ENCODE peak calls at places on chromosomes 4 and X, in five cellular contexts. One of them, this sample, is unnamed.

GRCh38 chrX:155148724-155149537 is 67.3 kb upstream of the VBP1 start:
- DNase-seq in OCI-LY7: peak
- DNase-seq in esophagus squamous epithelium: no peak
- DNase-seq in foreskin fibroblast: peak
- DNase-seq in psoas muscle: no peak
- DNase-seq in this sample: peak

GRCh38 chr4:10879411-10880110 is 195.0 kb upstream of the CLNK start:
- DNase-seq in OCI-LY7: no peak
- DNase-seq in esophagus squamous epithelium: no peak
- DNase-seq in foreskin fibroblast: peak
- DNase-seq in psoas muscle: no peak
- DNase-seq in this sample: no peak

GRCh38 chrX:81238166-81238565 is 36.3 kb downstream of the SH3BGRL start:
- DNase-seq in OCI-LY7: no peak
- DNase-seq in esophagus squamous epithelium: no peak
- DNase-seq in foreskin fibroblast: no peak
- DNase-seq in psoas muscle: no peak
- DNase-seq in this sample: no peak

GRCh38 chr4:40630335-40631021 is 814 bp upstream of the RBM47 start:
- DNase-seq in OCI-LY7: peak
- DNase-seq in esophagus squamous epithelium: no peak
- DNase-seq in foreskin fibroblast: no peak
- DNase-seq in psoas muscle: no peak
- DNase-seq in this sample: peak

GRCh38 chrX:48761674-48762471 is at the start of gene GLOD5:
- DNase-seq in OCI-LY7: peak
- DNase-seq in esophagus squamous epithelium: no peak
- DNase-seq in foreskin fibroblast: peak
- DNase-seq in psoas muscle: no peak
- DNase-seq in this sample: peak

GRCh38 chrX:79081895-79082512 is 62.5 kb upstream of the GPR174 start:
- DNase-seq in OCI-LY7: peak
- DNase-seq in esophagus squamous epithelium: no peak
- DNase-seq in foreskin fibroblast: peak
- DNase-seq in psoas muscle: no peak
- DNase-seq in this sample: no peak

GRCh38 chr4:182212211-182212761 is 30.9 kb upstream of the TENM3 start:
- DNase-seq in OCI-LY7: no peak
- DNase-seq in esophagus squamous epithelium: no peak
- DNase-seq in foreskin fibroblast: peak
- DNase-seq in psoas muscle: no peak
- DNase-seq in this sample: peak

GRCh38 chr4:77742054-77742453 is 77.1 kb downstream of the CNOT6L start:
- DNase-seq in OCI-LY7: no peak
- DNase-seq in esophagus squamous epithelium: no peak
- DNase-seq in foreskin fibroblast: no peak
- DNase-seq in psoas muscle: no peak
- DNase-seq in this sample: no peak

GRCh38 chr4:65007841-65008439 is 598.7 kb upstream of the TECRL start:
- DNase-seq in OCI-LY7: peak
- DNase-seq in esophagus squamous epithelium: no peak
- DNase-seq in foreskin fibroblast: peak
- DNase-seq in psoas muscle: no peak
- DNase-seq in this sample: no peak

GRCh38 chr4:166077782-166078181 is 204.7 kb downstream of the TLL1 start:
- DNase-seq in OCI-LY7: no peak
- DNase-seq in esophagus squamous epithelium: no peak
- DNase-seq in foreskin fibroblast: no peak
- DNase-seq in psoas muscle: no peak
- DNase-seq in this sample: peak
- TF ChIP-seq CTCF in OCI-LY7: no peak
- TF ChIP-seq CTCF in esophagus squamous epithelium: no peak
- TF ChIP-seq CTCF in foreskin fibroblast: no peak
- TF ChIP-seq CTCF in psoas muscle: no peak
- TF ChIP-seq CTCF in this sample: no peak

GRCh38 chr4:173231916-173232315 is 63.3 kb downstream of the GALNT7 start:
- DNase-seq in OCI-LY7: no peak
- DNase-seq in esophagus squamous epithelium: no peak
- DNase-seq in foreskin fibroblast: no peak
- DNase-seq in psoas muscle: no peak
- DNase-seq in this sample: no peak
- TF ChIP-seq CTCF in OCI-LY7: peak
- TF ChIP-seq CTCF in esophagus squamous epithelium: no peak
- TF ChIP-seq CTCF in foreskin fibroblast: no peak
- TF ChIP-seq CTCF in psoas muscle: no peak
- TF ChIP-seq CTCF in this sample: no peak

GRCh38 chr4:68904786-68905185 is 46.8 kb downstream of the UGT2A3 start:
- DNase-seq in OCI-LY7: no peak
- DNase-seq in esophagus squamous epithelium: no peak
- DNase-seq in foreskin fibroblast: no peak
- DNase-seq in psoas muscle: no peak
- DNase-seq in this sample: no peak
- TF ChIP-seq CTCF in OCI-LY7: no peak
- TF ChIP-seq CTCF in esophagus squamous epithelium: no peak
- TF ChIP-seq CTCF in foreskin fibroblast: no peak
- TF ChIP-seq CTCF in psoas muscle: no peak
- TF ChIP-seq CTCF in this sample: no peak

DNA sequence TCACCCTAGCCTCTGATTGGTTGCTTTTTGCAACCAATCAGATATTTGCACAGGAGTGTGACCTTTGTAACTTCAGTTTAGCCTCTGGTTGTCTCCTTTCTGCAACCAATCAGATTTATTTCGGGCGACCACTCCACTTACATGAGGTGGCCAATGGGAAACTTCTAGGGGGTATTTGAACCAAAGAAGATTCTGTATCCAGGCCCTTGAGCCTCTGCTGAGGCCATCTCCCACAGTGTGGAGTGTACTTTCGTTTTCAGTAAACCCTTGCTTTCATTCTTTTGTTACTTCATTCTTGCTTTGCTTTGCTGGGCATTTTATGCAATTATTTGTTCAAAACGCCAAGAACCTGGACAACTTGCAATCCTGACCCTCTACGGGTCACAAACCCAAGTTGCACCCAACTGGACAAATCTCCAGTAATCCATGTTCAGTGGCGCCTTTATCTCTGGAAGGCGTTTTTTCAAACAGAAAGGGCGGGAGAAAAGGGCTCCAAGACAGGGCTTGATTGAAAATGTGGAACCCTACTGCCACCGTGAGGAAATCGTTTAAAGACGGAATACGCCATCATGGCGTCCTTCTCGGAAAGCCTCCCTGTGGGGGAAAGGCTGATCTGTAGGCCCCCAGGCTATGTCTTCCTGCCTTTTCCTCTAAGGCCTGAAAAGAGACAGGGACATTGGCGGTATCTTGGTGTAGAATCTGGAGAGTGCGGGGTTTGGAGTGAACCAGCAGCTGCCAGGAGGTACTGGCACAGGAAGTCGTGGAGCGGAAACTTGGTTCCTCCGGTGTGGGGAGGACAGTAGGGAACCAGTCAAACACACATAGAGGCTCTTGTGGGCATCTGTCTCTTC is 184.6 kb downstream of the OR13H1 start:
- DNase-seq in OCI-LY7: no peak
- DNase-seq in esophagus squamous epithelium: peak
- DNase-seq in foreskin fibroblast: no peak
- DNase-seq in psoas muscle: peak
- DNase-seq in this sample: no peak
- TF ChIP-seq CTCF in OCI-LY7: no peak
- TF ChIP-seq CTCF in esophagus squamous epithelium: peak
- TF ChIP-seq CTCF in foreskin fibroblast: no peak
- TF ChIP-seq CTCF in psoas muscle: peak
- TF ChIP-seq CTCF in this sample: no peak

GRCh38 chr4:22463179-22463578 is 52.7 kb downstream of the ADGRA3 start:
- DNase-seq in OCI-LY7: peak
- DNase-seq in esophagus squamous epithelium: no peak
- DNase-seq in foreskin fibroblast: no peak
- DNase-seq in psoas muscle: no peak
- DNase-seq in this sample: no peak
- TF ChIP-seq CTCF in OCI-LY7: peak
- TF ChIP-seq CTCF in esophagus squamous epithelium: no peak
- TF ChIP-seq CTCF in foreskin fibroblast: no peak
- TF ChIP-seq CTCF in psoas muscle: no peak
- TF ChIP-seq CTCF in this sample: no peak

GRCh38 chr4:896216-896615 is 35.9 kb downstream of the GAK start:
- DNase-seq in OCI-LY7: no peak
- DNase-seq in esophagus squamous epithelium: no peak
- DNase-seq in foreskin fibroblast: no peak
- DNase-seq in psoas muscle: no peak
- DNase-seq in this sample: no peak
- TF ChIP-seq CTCF in OCI-LY7: peak
- TF ChIP-seq CTCF in esophagus squamous epithelium: no peak
- TF ChIP-seq CTCF in foreskin fibroblast: no peak
- TF ChIP-seq CTCF in psoas muscle: no peak
- TF ChIP-seq CTCF in this sample: no peak